ENCODE peak calls at places on chromosomes 4 and X, in nine cellular contexts. N, J, D, G, E, P, F, U and K are unnamed samples.

GRCh38 chrX:136204571-136204970 is 46.6 kb downstream of the MAP7D3 start:
- DNase-seq in J (no peak), G (peak; percentile 35), D (peak; percentile 45), P (no peak), E (no peak), F (no peak), U (no peak), N (no peak), K (peak; percentile 21)

GRCh38 chrX:73215263-73215662 is 612 bp upstream of the NAP1L2 start:
- DNase-seq in J (no peak), P (no peak), D (no peak), E (no peak), N (no peak), F (no peak), U (no peak), G (no peak), K (peak; percentile 2)

GRCh38 chr4:3598695-3599227 is 66.5 kb upstream of the LRPAP1 start:
- DNase-seq in N (no peak), F (no peak), E (no peak), D (no peak), U (no peak), J (no peak), G (no peak), P (no peak), K (no peak)

GRCh38 chrX:11952176-11952720 is 186.0 kb upstream of the FRMPD4 start:
- DNase-seq in E (no peak), F (no peak), J (no peak), P (no peak), G (peak; percentile 19), N (no peak), D (no peak), U (no peak), K (no peak)

GRCh38 chr4:83490876-83491450 is 6.1 kb upstream of the ABRAXAS1 start:
- DNase-seq in F (peak; percentile 34), J (peak; percentile 76), E (no peak), P (no peak), G (no peak), D (no peak), N (no peak), U (no peak), K (no peak)

GRCh38 chr4:148004228-148004813 is 272.4 kb downstream of the ARHGAP10 start:
- DNase-seq in F (no peak), J (no peak), U (peak; percentile 24), G (peak; percentile 45), P (peak; percentile 39), D (no peak), E (no peak), N (no peak), K (no peak)

GRCh38 chr4:602559-602942 is 22.8 kb upstream of the PDE6B start:
- DNase-seq in G (no peak), J (peak; percentile 61), D (no peak), F (peak; percentile 60), E (no peak), U (no peak), P (no peak), N (peak; percentile 64), K (peak; percentile 80)

GRCh38 chr4:53532521-53532920 is 58.8 kb downstream of the LNX1 start:
- DNase-seq in N (no peak), F (no peak), G (no peak), D (no peak), E (no peak), J (no peak), P (no peak), U (no peak), K (no peak)

GRCh38 chrX:15349046-15349445 is 13.7 kb upstream of the PIGA start:
- DNase-seq in F (peak; percentile 55), E (peak; percentile 52), G (peak; percentile 18), N (no peak), U (no peak), D (peak; percentile 52), J (peak; percentile 13), P (no peak), K (peak; percentile 33)

GRCh38 chr4:7351014-7351413 is 83.7 kb downstream of the PSAPL1 start:
- DNase-seq in D (no peak), J (no peak), P (no peak), N (no peak), F (no peak), U (no peak), E (no peak), G (no peak), K (no peak)

DNA sequence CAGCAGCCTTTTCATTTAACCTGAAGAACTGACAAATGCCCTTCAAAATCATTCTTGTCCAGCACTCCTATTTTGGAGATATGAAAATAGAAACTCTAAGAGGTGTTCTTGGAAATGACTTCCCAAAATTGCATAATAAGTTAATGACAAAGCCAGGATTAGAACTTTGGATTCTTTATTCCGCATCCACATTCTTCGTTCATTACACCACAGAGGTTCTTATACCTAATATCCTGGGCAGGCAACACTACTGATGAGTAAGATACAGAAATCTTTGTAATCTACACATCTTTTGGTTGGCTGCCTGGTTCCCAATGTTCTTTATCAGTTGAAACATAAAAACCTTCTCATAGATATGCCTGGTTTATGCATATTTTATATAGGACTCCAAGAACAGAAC is 5.9 kb downstream of the COL25A1 start:
- DNase-seq in P (no peak), E (no peak), D (no peak), G (no peak), J (no peak), F (no peak), U (no peak), N (no peak), K (no peak)
- H3K4me3 ChIP-seq in P (no peak overlapping the region), E (no peak overlapping the region), D (no peak overlapping the region), G (no peak overlapping the region), J (no peak overlapping the region), F (no peak overlapping the region), U (no peak overlapping the region), N (no peak overlapping the region), K (no peak overlapping the region)

GRCh38 chrX:120301497-120301896 is 9.8 kb downstream of the TMEM255A start:
- DNase-seq in N (no peak), F (no peak), G (no peak), J (no peak), D (no peak), U (no peak), E (no peak), P (no peak), K (no peak)

GRCh38 chrX:120299928-120300327 is 11.3 kb downstream of the TMEM255A start:
- DNase-seq in P (no peak), U (no peak), E (no peak), F (peak; percentile 49), N (no peak), D (no peak), J (no peak), G (no peak), K (no peak)

GRCh38 chrX:120304241-120304640 is 7.0 kb downstream of the TMEM255A start:
- DNase-seq in U (no peak), G (no peak), J (no peak), N (no peak), P (no peak), D (no peak), F (no peak), E (no peak), K (no peak)

GRCh38 chrX:120302434-120302833 is 8.8 kb downstream of the TMEM255A start:
- DNase-seq in E (no peak), U (no peak), P (peak; percentile 43), F (no peak), G (no peak), N (peak; percentile 91), J (no peak), D (no peak), K (peak; percentile 25)

GRCh38 chrX:120301960-120302359 is 9.3 kb downstream of the TMEM255A start:
- DNase-seq in F (no peak), G (no peak), N (no peak), E (no peak), P (no peak), J (no peak), D (no peak), U (no peak), K (no peak)
- H3K4me1 ChIP-seq in F (peaks cover 18% of the 10 kb centered on the region), G (peaks cover 12% of the 10 kb centered on the region), N (no peaks in the 10 kb centered on the region), E (no peaks in the 10 kb centered on the region), P (no peaks in the 10 kb centered on the region), J (peaks cover 11% of the 10 kb centered on the region), D (no peaks in the 10 kb centered on the region), U (no peaks in the 10 kb centered on the region), K (peaks cover 5% of the 10 kb centered on the region)

DNA sequence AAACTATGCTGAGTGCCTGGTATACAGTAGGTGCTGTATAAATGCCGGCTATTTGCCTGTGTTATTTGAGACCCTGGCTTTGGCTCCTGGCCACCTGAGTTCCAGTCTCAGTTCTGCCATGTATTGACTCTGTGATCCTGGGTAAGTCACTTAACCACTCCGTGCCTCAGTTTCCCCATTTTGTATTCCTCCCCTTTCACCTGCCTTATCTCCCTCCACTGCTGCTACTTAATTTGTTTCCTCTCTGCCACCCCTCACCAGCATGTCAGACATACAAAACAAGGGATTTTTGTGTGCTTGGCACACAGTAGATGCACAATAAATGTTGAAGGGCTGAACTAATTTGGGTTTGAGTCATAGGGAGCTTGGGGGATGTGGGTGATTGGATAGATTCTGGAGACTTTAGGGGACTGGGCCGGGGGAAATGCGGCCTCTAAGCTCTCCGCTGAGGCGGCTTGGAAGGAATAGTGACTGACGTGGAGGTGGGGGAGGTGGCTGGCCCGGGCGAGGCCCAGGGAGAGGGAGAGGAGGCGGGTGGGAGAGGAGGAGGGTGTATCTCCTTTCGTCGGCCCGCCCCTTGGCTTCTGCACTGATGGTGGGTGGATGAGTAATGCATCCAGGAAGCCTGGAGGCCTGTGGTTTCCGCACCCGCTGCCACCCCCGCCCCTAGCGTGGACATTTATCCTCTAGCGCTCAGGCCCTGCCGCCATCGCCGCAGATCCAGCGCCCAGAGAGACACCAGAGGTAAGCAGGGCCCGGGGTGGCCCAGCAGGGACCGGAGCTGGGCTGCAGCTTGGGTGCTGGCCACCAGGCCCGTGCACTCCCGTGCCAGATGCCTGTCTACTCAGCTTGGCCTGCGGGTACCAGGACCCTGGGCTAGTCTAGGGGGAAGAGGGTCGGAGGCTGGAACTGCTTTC is at the start of gene TIMP1:
- DNase-seq in P (peak; percentile 90), U (peak; percentile 79), J (peak; percentile 92), N (peak; percentile 94), F (peak; percentile 63), E (peak; percentile 96), D (peak; percentile 95), G (peak; percentile 85), K (peak; percentile 72)
- TF ChIP-seq POLR2A in P (peak; percentile 36), U (no peak), J (peak; percentile 86), N (no peak), F (no peak), E (peak; percentile 58), D (peak; percentile 68), G (no peak), K (no peak)

GRCh38 chrX:13649823-13650222 is 3.1 kb upstream of the TCEANC start:
- DNase-seq in N (no peak), D (no peak), J (no peak), G (no peak), U (no peak), F (no peak), P (no peak), E (no peak), K (no peak)

GRCh38 chrX:13646154-13646549 is 6.8 kb upstream of the TCEANC start:
- DNase-seq in D (peak; percentile 54), J (peak; percentile 22), F (peak; percentile 30), N (no peak), U (peak; percentile 33), P (peak; percentile 61), E (peak; percentile 62), G (peak; percentile 64), K (peak; percentile 50)

GRCh38 chrX:13650318-13650717 is 2.6 kb upstream of the TCEANC start:
- DNase-seq in E (no peak), F (no peak), G (no peak), N (no peak), J (no peak), D (no peak), U (no peak), P (no peak), K (no peak)

GRCh38 chrX:13645464-13646153 is 7.3 kb upstream of the TCEANC start:
- DNase-seq in P (no peak), E (no peak), N (no peak), G (no peak), D (no peak), J (no peak), U (no peak), F (no peak), K (no peak)

GRCh38 chrX:13647709-13648212 is 5.2 kb upstream of the TCEANC start:
- DNase-seq in U (peak; percentile 17), P (peak; percentile 43), D (peak; percentile 39), J (peak; percentile 72), N (no peak), G (peak; percentile 33), E (peak; percentile 76), F (peak; percentile 78), K (no peak)
- H3K4me3 ChIP-seq in U (no peak overlapping the region), P (no peak overlapping the region), D (no peak overlapping the region), J (no peak overlapping the region), N (no peak overlapping the region), G (no peak overlapping the region), E (no peak overlapping the region), F (no peak overlapping the region), K (no peak overlapping the region)